ENCODE peak calls at places on chromosome 20, in six cellular contexts. A is H1, G is HepG2, E is K562, M is GM12891, H is GM12878. D is an unnamed sample.

GRCh38 chr20:6100261-6100660 is 22.6 kb downstream of the FERMT1 start:
- DNase-seq in A (no peak), G (no peak), E (no peak), M (no peak), H (no peak), D (no peak)

GRCh38 chr20:53045941-53046340 is 73.8 kb downstream of the TSHZ2 start:
- DNase-seq in A (no peak), G (no peak), E (no peak), M (no peak), H (no peak), D (no peak)

GRCh38 chr20:61868466-61869090 is 197.1 kb downstream of the TAF4 start:
- DNase-seq in A (no peak), G (no peak), E (no peak), M (no peak), H (no peak), D (no peak)

GRCh38 chr20:62141397-62142251 is 1.6 kb downstream of the PSMA7 start:
- DNase-seq in A (no peak), G (peak; percentile 64), E (no peak), M (no peak), H (no peak), D (no peak)

GRCh38 chr20:42886046-42886445 is 303.7 kb downstream of the PTPRT start:
- DNase-seq in A (no peak), G (no peak), E (no peak), M (no peak), H (no peak), D (no peak)

GRCh38 chr20:24462461-24463010 is 6.9 kb upstream of the SYNDIG1 start:
- DNase-seq in A (no peak), G (no peak), E (no peak), M (no peak), H (no peak), D (no peak)

GRCh38 chr20:38063911-38064310 is 30.4 kb downstream of the RPRD1B start:
- DNase-seq in A (no peak), G (no peak), E (no peak), M (peak; percentile 25), H (no peak), D (peak; percentile 24)

GRCh38 chr20:19510626-19511025 is 247.4 kb upstream of the RIN2 start:
- DNase-seq in A (no peak), G (no peak), E (no peak), M (no peak), H (no peak), D (no peak)

GRCh38 chr20:9270831-9271230 is 201.9 kb downstream of the PLCB4 start:
- DNase-seq in A (no peak), G (no peak), E (no peak), M (no peak), H (no peak), D (no peak)

GRCh38 chr20:32447136-32448027 is 89.3 kb downstream of the ASXL1 start:
- DNase-seq in A (no peak), G (no peak), E (no peak), M (no peak), H (no peak), D (no peak)

GRCh38 chr20:59831901-59832240 is 101.6 kb downstream of the SYCP2 start:
- DNase-seq in A (peak; percentile 39), G (no peak), E (no peak), M (no peak), H (no peak), D (no peak)

GRCh38 chr20:1566701-1567100 is 9.2 kb upstream of the SIRPD start:
- DNase-seq in A (no peak), G (peak; percentile 1), E (no peak), M (no peak), H (no peak), D (no peak)

GRCh38 chr20:25632940-25633790 is 9.4 kb upstream of the NANP start:
- DNase-seq in A (no peak), G (no peak), E (no peak), M (no peak), H (no peak), D (no peak)

GRCh38 chr20:45347297-45347935 is 808 bp downstream of the SDC4 start:
- DNase-seq in A (no peak), G (no peak), E (no peak), M (no peak), H (no peak), D (no peak)

GRCh38 chr20:50605136-50605535 is 86.2 kb downstream of the RIPOR3 start:
- DNase-seq in A (no peak), G (no peak), E (no peak), M (no peak), H (no peak), D (no peak)

GRCh38 chr20:41094656-41095055 is 42.7 kb upstream of the PLCG1 start:
- DNase-seq in A (no peak), G (no peak), E (no peak), M (no peak), H (no peak), D (no peak)
- TF ChIP-seq TAF1 in A (no peak), G (no peak), E (no peak), M (no peak), H (no peak), D (no peak)

GRCh38 chr20:47358672-47359532 is 2.4 kb upstream of the ZMYND8 start:
- DNase-seq in A (no peak), G (peak; percentile 100), E (peak; percentile 63), M (no peak), H (no peak), D (no peak)
- TF ChIP-seq POLR2A in A (no peak), G (peak; percentile 96), E (peak; percentile 88), M (no peak), H (peak; percentile 39), D (no peak)

GRCh38 chr20:34979366-34980153 is 23.9 kb downstream of the MYH7B start:
- DNase-seq in A (peak; percentile 95), G (no peak), E (peak; percentile 99), M (no peak), H (no peak), D (no peak)
- TF ChIP-seq POLR2AphosphoS5 in A (no peak), G (no peak), E (no peak), M (no peak), H (no peak), D (no peak)

GRCh38 chr20:17612287-17612974 is 42.6 kb downstream of the DSTN start:
- DNase-seq in A (peak; percentile 49), G (peak; percentile 39), E (no peak), M (peak; percentile 4), H (no peak), D (no peak)

GRCh38 chr20:17610566-17611289 is 40.9 kb downstream of the DSTN start:
- DNase-seq in A (no peak), G (no peak), E (no peak), M (peak; percentile 22), H (no peak), D (no peak)

GRCh38 chr20:17611540-17612286 is 41.8 kb downstream of the DSTN start:
- DNase-seq in A (peak; percentile 70), G (peak; percentile 65), E (no peak), M (peak; percentile 30), H (no peak), D (peak; percentile 23)

GRCh38 chr20:17609978-17610377 is 40.1 kb downstream of the DSTN start:
- DNase-seq in A (peak; percentile 43), G (no peak), E (no peak), M (no peak), H (no peak), D (no peak)

DNA sequence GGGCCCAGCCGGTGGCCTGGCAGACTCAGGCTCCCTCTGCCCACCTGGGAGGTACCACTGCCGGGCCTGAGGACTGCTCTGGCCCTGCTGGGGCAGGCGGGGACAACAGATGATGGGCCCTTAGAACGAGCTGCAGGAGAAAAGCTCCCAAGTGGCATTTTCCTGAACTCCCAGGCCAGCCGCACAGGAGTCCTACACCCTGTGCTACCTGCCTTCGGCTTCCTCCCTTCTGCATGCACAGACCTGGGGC is 41.3 kb downstream of the DSTN start:
- DNase-seq in A (no peak), G (no peak), E (no peak), M (no peak), H (no peak), D (no peak)
- TF ChIP-seq TAF1 in A (no peak), G (no peak), E (no peak), M (no peak), H (no peak), D (no peak)

GRCh38 chr20:11582073-11582472 is 335.6 kb upstream of the BTBD3 start:
- DNase-seq in A (no peak), G (no peak), E (no peak), M (no peak), H (no peak), D (no peak)
- TF ChIP-seq POLR2A in A (no peak), G (no peak), E (no peak), M (no peak), H (no peak), D (no peak)